ENCODE peak calls at places on chromosomes 3 and 15, in six cellular contexts. One of them, this sample, is unnamed.

GRCh38 chr3:151112731-151113130 is 27.3 kb downstream of the MED12L start:
- DNase-seq in KBM-7: no peak
- DNase-seq in GM20000: no peak
- DNase-seq in stimulated activated CD8-positive, alpha-beta memory T cell treated with anti-CD3 and anti-CD28 coated beads, Interleukin-15, amount 100 ng/mL, for 4 hours: no peak
- DNase-seq in dermis blood vessel endothelial cell: no peak
- DNase-seq in CD8-positive, alpha-beta memory T cell: no peak
- DNase-seq in this sample: no peak

GRCh38 chr3:58177747-58178527 is 32.8 kb downstream of the DNASE1L3 start:
- DNase-seq in CD8-positive, alpha-beta memory T cell: peak; percentile 82
- DNase-seq in dermis blood vessel endothelial cell: peak; percentile 90
- DNase-seq in GM20000: peak; percentile 80
- DNase-seq in stimulated activated CD8-positive, alpha-beta memory T cell treated with anti-CD3 and anti-CD28 coated beads, Interleukin-15, amount 100 ng/mL, for 4 hours: peak; percentile 74
- DNase-seq in KBM-7: peak; percentile 92
- DNase-seq in this sample: no peak

GRCh38 chr3:59873576-59874230 is 823.9 kb upstream of the CFAP20DC start:
- DNase-seq in CD8-positive, alpha-beta memory T cell: no peak
- DNase-seq in dermis blood vessel endothelial cell: no peak
- DNase-seq in stimulated activated CD8-positive, alpha-beta memory T cell treated with anti-CD3 and anti-CD28 coated beads, Interleukin-15, amount 100 ng/mL, for 4 hours: no peak
- DNase-seq in GM20000: peak; percentile 20
- DNase-seq in KBM-7: no peak
- DNase-seq in this sample: no peak

GRCh38 chr3:196207159-196207832 is 3.9 kb downstream of the ZDHHC19 start:
- DNase-seq in dermis blood vessel endothelial cell: no peak
- DNase-seq in KBM-7: no peak
- DNase-seq in stimulated activated CD8-positive, alpha-beta memory T cell treated with anti-CD3 and anti-CD28 coated beads, Interleukin-15, amount 100 ng/mL, for 4 hours: no peak
- DNase-seq in GM20000: peak; percentile 72
- DNase-seq in CD8-positive, alpha-beta memory T cell: peak; percentile 30
- DNase-seq in this sample: no peak

GRCh38 chr3:114878119-114878839 is 268.8 kb downstream of the ZBTB20 start:
- DNase-seq in CD8-positive, alpha-beta memory T cell: no peak
- DNase-seq in KBM-7: no peak
- DNase-seq in GM20000: no peak
- DNase-seq in dermis blood vessel endothelial cell: no peak
- DNase-seq in stimulated activated CD8-positive, alpha-beta memory T cell treated with anti-CD3 and anti-CD28 coated beads, Interleukin-15, amount 100 ng/mL, for 4 hours: no peak
- DNase-seq in this sample: no peak

GRCh38 chr3:127108796-127109195 is 84.1 kb upstream of the PRR23E start:
- DNase-seq in KBM-7: no peak
- DNase-seq in dermis blood vessel endothelial cell: no peak
- DNase-seq in GM20000: no peak
- DNase-seq in CD8-positive, alpha-beta memory T cell: no peak
- DNase-seq in stimulated activated CD8-positive, alpha-beta memory T cell treated with anti-CD3 and anti-CD28 coated beads, Interleukin-15, amount 100 ng/mL, for 4 hours: no peak
- DNase-seq in this sample: no peak

GRCh38 chr15:70856884-70857546 is 3.1 kb upstream of the LARP6 start:
- DNase-seq in KBM-7: no peak
- DNase-seq in stimulated activated CD8-positive, alpha-beta memory T cell treated with anti-CD3 and anti-CD28 coated beads, Interleukin-15, amount 100 ng/mL, for 4 hours: no peak
- DNase-seq in CD8-positive, alpha-beta memory T cell: no peak
- DNase-seq in GM20000: no peak
- DNase-seq in dermis blood vessel endothelial cell: peak; percentile 99
- DNase-seq in this sample: no peak

GRCh38 chr3:99990179-99990578 is 124.1 kb downstream of the FILIP1L start:
- DNase-seq in KBM-7: no peak
- DNase-seq in GM20000: no peak
- DNase-seq in stimulated activated CD8-positive, alpha-beta memory T cell treated with anti-CD3 and anti-CD28 coated beads, Interleukin-15, amount 100 ng/mL, for 4 hours: no peak
- DNase-seq in CD8-positive, alpha-beta memory T cell: no peak
- DNase-seq in dermis blood vessel endothelial cell: no peak
- DNase-seq in this sample: no peak